ENCODE peak calls at places on chromosomes 5 and 9, in six cellular contexts. I is HL-60, Z is activated B cell treated with CpG ODN at 0.5 μM for 24 hours, R is astrocyte of the spinal cord, D is dorsolateral prefrontal cortex, T is cardiac fibroblast. A is an unnamed sample.
A peak's percentile ranks its signal among the peaks of the same experiment; 100 is the strongest.

GRCh38 chr5:125798311-125798710 is 624.9 kb upstream of the GRAMD2B start:
- DNase-seq in I (no peak), Z (no peak), R (peak; percentile 62), D (no peak), T (peak; percentile 65), A (peak; percentile 42)

GRCh38 chr5:125549322-125549871 is 803.0 kb upstream of the ZNF608 start:
- DNase-seq in I (no peak), Z (no peak), R (peak; percentile 65), D (no peak), T (peak; percentile 57), A (no peak)

GRCh38 chr5:95080456-95080855 is 204.4 kb downstream of the MCTP1 start:
- DNase-seq in I (no peak), Z (no peak), R (no peak), D (no peak), T (peak; percentile 30), A (no peak)

GRCh38 chr5:74765201-74765600 is 1.7 kb downstream of the GFM2 start:
- DNase-seq in I (no peak), Z (no peak), R (peak; percentile 15), D (no peak), T (no peak), A (no peak)

GRCh38 chr9:22682536-22683392 is 236.1 kb downstream of the DMRTA1 start:
- DNase-seq in I (no peak), Z (no peak), R (peak; percentile 66), D (no peak), T (peak; percentile 22), A (no peak)

GRCh38 chr9:88747768-88748167 is 212.8 kb downstream of the NXNL2 start:
- DNase-seq in I (peak; percentile 44), Z (no peak), R (peak; percentile 86), D (no peak), T (peak; percentile 95), A (no peak)

GRCh38 chr5:38515081-38515480 is 41.4 kb downstream of the LIFR start:
- DNase-seq in I (no peak), Z (no peak), R (no peak), D (no peak), T (no peak), A (no peak)

GRCh38 chr5:32916648-32917047 is 205.5 kb downstream of the NPR3 start:
- DNase-seq in I (no peak), Z (no peak), R (peak; percentile 18), D (no peak), T (peak; percentile 67), A (peak; percentile 12)

GRCh38 chr9:38047301-38048251 is 21.5 kb downstream of the SHB start:
- DNase-seq in I (peak; percentile 7), Z (no peak), R (peak; percentile 92), D (peak; percentile 42), T (peak; percentile 95), A (peak; percentile 90)

GRCh38 chr5:125058185-125058826 is 311.9 kb upstream of the ZNF608 start:
- DNase-seq in I (no peak), Z (no peak), R (peak; percentile 44), D (no peak), T (peak; percentile 64), A (no peak)

GRCh38 chr5:69030663-69031062 is 63.2 kb upstream of the SLC30A5 start:
- DNase-seq in I (no peak), Z (no peak), R (peak; percentile 9), D (no peak), T (peak; percentile 24), A (no peak)

GRCh38 chr9:72557549-72557948 is 36.1 kb downstream of the TMC1 start:
- DNase-seq in I (no peak), Z (no peak), R (peak; percentile 79), D (no peak), T (peak; percentile 94), A (no peak)

GRCh38 chr5:58263291-58263690 is 196.6 kb downstream of the PLK2 start:
- DNase-seq in I (no peak), Z (no peak), R (no peak), D (no peak), T (no peak), A (no peak)

GRCh38 chr9:72442212-72442607 is 77.2 kb upstream of the ZFAND5 start:
- DNase-seq in I (no peak), Z (no peak), R (peak; percentile 81), D (no peak), T (peak; percentile 93), A (no peak)

GRCh38 chr5:113984928-113985327 is 376.9 kb upstream of the KCNN2 start:
- DNase-seq in I (no peak), Z (no peak), R (no peak), D (no peak), T (no peak), A (no peak)

GRCh38 chr5:174383196-174384178 is 338.0 kb downstream of the NSG2 start:
- DNase-seq in I (no peak), Z (no peak), R (no peak), D (no peak), T (peak; percentile 1), A (no peak)

GRCh38 chr5:174384509-174384947 is 339.0 kb downstream of the NSG2 start:
- DNase-seq in I (no peak), Z (no peak), R (no peak), D (no peak), T (peak; percentile 70), A (no peak)

GRCh38 chr5:174378116-174378874 is 332.8 kb downstream of the NSG2 start:
- DNase-seq in I (no peak), Z (no peak), R (no peak), D (no peak), T (no peak), A (no peak)

GRCh38 chr5:174380311-174380710 is 334.8 kb downstream of the NSG2 start:
- DNase-seq in I (no peak), Z (no peak), R (no peak), D (no peak), T (no peak), A (no peak)

DNA sequence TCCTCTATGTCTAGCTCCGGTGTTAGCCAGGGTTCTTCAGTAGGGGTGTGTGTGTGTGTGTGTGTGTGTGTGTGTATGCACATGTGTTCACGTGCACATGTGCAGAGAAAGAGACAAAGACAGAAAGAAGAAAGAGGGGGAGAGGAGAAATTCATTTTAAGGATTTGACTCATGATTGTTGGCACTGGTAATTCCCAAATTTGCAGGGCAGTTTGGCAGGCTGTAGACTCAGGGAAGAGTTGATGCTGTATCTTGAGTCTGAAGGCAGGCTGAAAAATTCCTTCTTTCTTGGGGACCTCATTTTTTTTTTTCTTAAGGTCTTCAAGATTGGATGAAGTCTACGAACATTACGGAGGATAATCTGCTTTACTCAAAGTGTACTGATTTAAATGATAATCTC is 335.7 kb downstream of the NSG2 start:
- DNase-seq in I (no peak), Z (no peak), R (no peak), D (no peak), T (no peak), A (no peak)
- TF ChIP-seq CTCF in I (no peak), Z (no peak), R (no peak), D (no peak), T (no peak), A (no peak)

GRCh38 chr9:15618540-15619331 is 65.9 kb downstream of the CCDC171 start:
- DNase-seq in I (no peak), Z (no peak), R (no peak), D (no peak), T (no peak), A (no peak)

GRCh38 chr9:15617782-15618181 is 64.9 kb downstream of the CCDC171 start:
- DNase-seq in I (no peak), Z (no peak), R (no peak), D (no peak), T (no peak), A (no peak)

GRCh38 chr9:15622596-15622995 is 69.8 kb downstream of the CCDC171 start:
- DNase-seq in I (no peak), Z (no peak), R (peak; percentile 55), D (no peak), T (peak; percentile 38), A (peak; percentile 18)
- TF ChIP-seq CTCF in I (no peak), Z (no peak), R (peak; percentile 46), D (peak; percentile 38), T (peak; percentile 34), A (peak; percentile 31)

DNA sequence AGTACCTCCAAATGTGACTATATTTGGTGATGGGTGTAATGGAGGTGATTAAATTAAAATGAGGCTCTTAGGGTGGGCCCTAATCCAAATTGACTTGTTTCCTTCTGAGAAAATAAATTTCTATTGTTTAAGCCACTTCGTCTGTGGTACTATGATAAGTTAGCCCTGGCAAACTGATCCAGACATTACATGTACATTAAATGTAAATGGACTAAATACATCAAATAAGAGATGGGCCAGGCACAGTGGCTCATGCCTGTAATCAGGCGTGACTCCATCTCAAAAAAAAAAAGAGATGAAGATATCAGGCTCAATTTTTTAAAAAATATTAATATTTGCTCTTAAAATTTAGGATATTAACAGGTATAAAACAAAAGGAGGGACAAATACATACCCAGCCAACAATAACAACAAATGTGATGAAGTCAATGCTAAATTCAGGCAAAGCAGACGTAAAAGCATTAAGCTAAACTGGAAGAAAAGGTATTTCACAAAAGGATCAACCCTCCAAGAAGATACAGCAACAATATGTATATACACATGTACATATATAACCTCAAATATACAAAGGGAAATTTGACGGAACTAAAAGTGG is 5.5 kb upstream of the OR2V1 start:
- DNase-seq in I (no peak), Z (no peak), R (no peak), D (no peak), T (no peak), A (no peak)
- TF ChIP-seq CTCF in I (no peak), Z (no peak), R (no peak), D (no peak), T (no peak), A (no peak)

DNA sequence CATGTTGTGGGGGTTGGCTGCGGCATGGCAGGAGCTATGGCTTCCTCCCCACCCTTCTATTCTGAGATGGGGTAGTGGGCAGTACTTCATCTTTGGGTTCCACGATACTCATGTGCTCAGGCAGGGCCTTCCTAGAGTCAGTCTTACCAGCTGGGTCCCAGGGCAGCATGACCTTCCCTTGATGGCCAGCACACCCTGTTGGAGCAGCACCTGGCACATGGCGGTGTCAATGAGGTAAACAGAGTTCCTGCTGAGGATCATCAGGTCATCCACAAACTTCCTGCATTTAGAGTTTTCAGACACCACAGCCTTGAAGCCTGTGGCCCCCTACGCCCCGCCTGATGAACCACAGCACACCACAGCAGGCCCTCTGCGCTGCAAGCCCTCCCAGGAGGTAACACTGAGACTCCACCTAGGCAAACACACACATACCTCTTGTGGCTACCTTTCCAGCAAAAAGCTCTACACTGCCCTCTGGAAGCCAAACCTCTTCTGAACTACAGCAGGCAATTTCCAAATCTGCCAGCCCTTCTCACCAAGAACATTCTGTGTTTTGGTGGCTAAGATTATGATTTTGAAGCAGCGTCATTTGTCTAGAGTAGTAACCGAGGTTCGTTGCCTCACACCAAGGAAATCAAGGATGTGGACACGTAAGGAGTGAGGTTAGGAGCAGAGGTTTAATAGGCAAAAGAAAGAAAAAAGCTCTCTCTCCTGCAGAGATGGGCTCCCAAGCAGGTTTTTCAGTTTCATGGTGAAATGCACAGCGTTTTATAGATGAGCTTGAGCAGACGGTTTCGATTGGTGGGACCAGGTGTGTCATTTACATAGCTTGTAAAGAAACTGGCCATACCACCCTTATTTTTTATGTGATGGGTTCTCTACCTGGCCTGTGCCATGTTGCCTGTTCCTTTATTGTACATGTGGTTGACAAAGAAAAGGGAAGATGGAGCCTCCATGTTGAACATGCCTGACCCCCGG is 20.3 kb upstream of the TMEM174 start:
- DNase-seq in I (no peak), Z (no peak), R (no peak), D (no peak), T (no peak), A (no peak)
- TF ChIP-seq CTCF in I (no peak), Z (no peak), R (no peak), D (no peak), T (peak; percentile 10), A (no peak)